ENCODE peak calls at places on chromosome 21, in five cellular contexts. One of them, this sample, is unnamed.

GRCh38 chr21:44337941-44338895 is 972 bp downstream of the CFAP410 start:
- DNase-seq in OCI-LY7: peak
- DNase-seq in HFF-Myc: peak
- DNase-seq in left ventricle myocardium inferior: peak
- DNase-seq in body of pancreas: peak
- DNase-seq in this sample: peak

GRCh38 chr21:45416619-45417018 is 11.7 kb downstream of the COL18A1 start:
- DNase-seq in body of pancreas: peak
- DNase-seq in HFF-Myc: no peak
- DNase-seq in OCI-LY7: no peak
- DNase-seq in left ventricle myocardium inferior: peak
- DNase-seq in this sample: no peak

GRCh38 chr21:38177919-38178652 is 78.7 kb upstream of the KCNJ15 start:
- DNase-seq in HFF-Myc: no peak
- DNase-seq in OCI-LY7: no peak
- DNase-seq in left ventricle myocardium inferior: no peak
- DNase-seq in body of pancreas: no peak
- DNase-seq in this sample: no peak

GRCh38 chr21:21039624-21040023 is 41.4 kb downstream of the NCAM2 start:
- DNase-seq in HFF-Myc: no peak
- DNase-seq in left ventricle myocardium inferior: no peak
- DNase-seq in body of pancreas: no peak
- DNase-seq in OCI-LY7: no peak
- DNase-seq in this sample: no peak

GRCh38 chr21:46545363-46545762 is 59.5 kb downstream of the S100B start:
- DNase-seq in body of pancreas: no peak
- DNase-seq in left ventricle myocardium inferior: no peak
- DNase-seq in HFF-Myc: no peak
- DNase-seq in OCI-LY7: no peak
- DNase-seq in this sample: no peak

GRCh38 chr21:14693997-14694396 is 147.9 kb upstream of the SAMSN1 start:
- DNase-seq in body of pancreas: no peak
- DNase-seq in OCI-LY7: no peak
- DNase-seq in HFF-Myc: no peak
- DNase-seq in left ventricle myocardium inferior: no peak
- DNase-seq in this sample: no peak

GRCh38 chr21:45413922-45414321 is 9.0 kb downstream of the COL18A1 start:
- DNase-seq in HFF-Myc: no peak
- DNase-seq in OCI-LY7: no peak
- DNase-seq in body of pancreas: peak
- DNase-seq in left ventricle myocardium inferior: peak
- DNase-seq in this sample: no peak

GRCh38 chr21:46060596-46061061 is 37.3 kb upstream of the COL6A2 start:
- DNase-seq in body of pancreas: peak
- DNase-seq in OCI-LY7: no peak
- DNase-seq in HFF-Myc: peak
- DNase-seq in left ventricle myocardium inferior: peak
- DNase-seq in this sample: peak

GRCh38 chr21:16330340-16331319 is 600.8 kb downstream of the USP25 start:
- DNase-seq in left ventricle myocardium inferior: no peak
- DNase-seq in body of pancreas: peak
- DNase-seq in HFF-Myc: peak
- DNase-seq in OCI-LY7: peak
- DNase-seq in this sample: peak

GRCh38 chr21:39911286-39911685 is 44.0 kb downstream of the PCP4 start:
- DNase-seq in OCI-LY7: no peak
- DNase-seq in HFF-Myc: no peak
- DNase-seq in left ventricle myocardium inferior: no peak
- DNase-seq in body of pancreas: no peak
- DNase-seq in this sample: no peak

GRCh38 chr21:38688068-38688467 is 117.7 kb upstream of the ETS2 start:
- DNase-seq in OCI-LY7: no peak
- DNase-seq in left ventricle myocardium inferior: no peak
- DNase-seq in HFF-Myc: no peak
- DNase-seq in body of pancreas: no peak
- DNase-seq in this sample: no peak

GRCh38 chr21:45153358-45154318 is 79.3 kb downstream of the ADARB1 start:
- DNase-seq in HFF-Myc: no peak
- DNase-seq in OCI-LY7: peak
- DNase-seq in body of pancreas: no peak
- DNase-seq in left ventricle myocardium inferior: no peak
- DNase-seq in this sample: no peak

GRCh38 chr21:15063081-15063820 is 1.5 kb downstream of the NRIP1 start:
- DNase-seq in body of pancreas: no peak
- DNase-seq in HFF-Myc: no peak
- DNase-seq in OCI-LY7: no peak
- DNase-seq in left ventricle myocardium inferior: no peak
- DNase-seq in this sample: no peak

GRCh38 chr21:16535100-16535418 is 805.3 kb downstream of the USP25 start:
- DNase-seq in left ventricle myocardium inferior: peak
- DNase-seq in OCI-LY7: no peak
- DNase-seq in HFF-Myc: peak
- DNase-seq in body of pancreas: peak
- DNase-seq in this sample: no peak

GRCh38 chr21:39613029-39613934 is 542 bp downstream of the B3GALT5 start:
- DNase-seq in body of pancreas: no peak
- DNase-seq in HFF-Myc: no peak
- DNase-seq in OCI-LY7: no peak
- DNase-seq in left ventricle myocardium inferior: no peak
- DNase-seq in this sample: no peak

GRCh38 chr21:44931501-44932365 is 8.1 kb upstream of the SLX9 start:
- DNase-seq in HFF-Myc: no peak
- DNase-seq in left ventricle myocardium inferior: peak
- DNase-seq in body of pancreas: no peak
- DNase-seq in OCI-LY7: no peak
- DNase-seq in this sample: peak

GRCh38 chr21:14531927-14532326 is 14.2 kb downstream of the SAMSN1 start:
- DNase-seq in OCI-LY7: no peak
- DNase-seq in HFF-Myc: no peak
- DNase-seq in body of pancreas: no peak
- DNase-seq in left ventricle myocardium inferior: no peak
- DNase-seq in this sample: no peak

GRCh38 chr21:16592399-16592798 is 862.6 kb downstream of the USP25 start:
- DNase-seq in HFF-Myc: no peak
- DNase-seq in OCI-LY7: no peak
- DNase-seq in left ventricle myocardium inferior: no peak
- DNase-seq in body of pancreas: no peak
- DNase-seq in this sample: no peak

GRCh38 chr21:44255519-44255981 is 6.1 kb downstream of the DNMT3L start:
- DNase-seq in HFF-Myc: no peak
- DNase-seq in left ventricle myocardium inferior: no peak
- DNase-seq in body of pancreas: no peak
- DNase-seq in OCI-LY7: no peak
- DNase-seq in this sample: no peak

GRCh38 chr21:44962481-44962966 is 22.7 kb downstream of the SLX9 start:
- DNase-seq in HFF-Myc: peak
- DNase-seq in OCI-LY7: no peak
- DNase-seq in left ventricle myocardium inferior: no peak
- DNase-seq in body of pancreas: no peak
- DNase-seq in this sample: no peak

GRCh38 chr21:14013056-14013603 is 197.6 kb downstream of the LIPI start:
- DNase-seq in OCI-LY7: no peak
- DNase-seq in left ventricle myocardium inferior: no peak
- DNase-seq in body of pancreas: no peak
- DNase-seq in HFF-Myc: no peak
- DNase-seq in this sample: no peak

GRCh38 chr21:44013380-44014088 is 1.4 kb downstream of the TRAPPC10 start:
- DNase-seq in HFF-Myc: no peak
- DNase-seq in left ventricle myocardium inferior: no peak
- DNase-seq in OCI-LY7: peak
- DNase-seq in body of pancreas: no peak
- DNase-seq in this sample: peak

GRCh38 chr21:33870768-33871167 is 44.8 kb downstream of the ATP5PO start:
- DNase-seq in left ventricle myocardium inferior: no peak
- DNase-seq in body of pancreas: no peak
- DNase-seq in OCI-LY7: no peak
- DNase-seq in HFF-Myc: no peak
- DNase-seq in this sample: no peak

GRCh38 chr21:46424062-46424591 is 34.6 kb upstream of the DIP2A start:
- DNase-seq in HFF-Myc: no peak
- DNase-seq in OCI-LY7: no peak
- DNase-seq in left ventricle myocardium inferior: no peak
- DNase-seq in body of pancreas: no peak
- DNase-seq in this sample: no peak

GRCh38 chr21:38721983-38722382 is 83.7 kb upstream of the ETS2 start:
- DNase-seq in HFF-Myc: no peak
- DNase-seq in left ventricle myocardium inferior: no peak
- DNase-seq in OCI-LY7: no peak
- DNase-seq in body of pancreas: no peak
- DNase-seq in this sample: no peak

GRCh38 chr21:24514081-24514733 is 1093.1 kb downstream of the MRPL39 start:
- DNase-seq in left ventricle myocardium inferior: no peak
- DNase-seq in body of pancreas: no peak
- DNase-seq in HFF-Myc: no peak
- DNase-seq in OCI-LY7: no peak
- DNase-seq in this sample: peak

GRCh38 chr21:23977971-23978370 is 1629.3 kb downstream of the MRPL39 start:
- DNase-seq in left ventricle myocardium inferior: no peak
- DNase-seq in OCI-LY7: no peak
- DNase-seq in body of pancreas: no peak
- DNase-seq in HFF-Myc: no peak
- DNase-seq in this sample: no peak

GRCh38 chr21:16908087-16908486 is 604.8 kb upstream of the CXADR start:
- DNase-seq in left ventricle myocardium inferior: no peak
- DNase-seq in body of pancreas: peak
- DNase-seq in OCI-LY7: no peak
- DNase-seq in HFF-Myc: no peak
- DNase-seq in this sample: no peak

GRCh38 chr21:20010691-20011200 is 987.5 kb upstream of the NCAM2 start:
- DNase-seq in left ventricle myocardium inferior: no peak
- DNase-seq in HFF-Myc: no peak
- DNase-seq in body of pancreas: no peak
- DNase-seq in OCI-LY7: no peak
- DNase-seq in this sample: no peak

GRCh38 chr21:14968029-14968428 is 96.8 kb downstream of the NRIP1 start:
- DNase-seq in left ventricle myocardium inferior: no peak
- DNase-seq in body of pancreas: no peak
- DNase-seq in OCI-LY7: no peak
- DNase-seq in HFF-Myc: no peak
- DNase-seq in this sample: no peak

GRCh38 chr21:46219591-46220239 is 8.9 kb downstream of the LSS start:
- DNase-seq in left ventricle myocardium inferior: peak
- DNase-seq in OCI-LY7: no peak
- DNase-seq in body of pancreas: no peak
- DNase-seq in HFF-Myc: no peak
- DNase-seq in this sample: no peak

GRCh38 chr21:45292399-45293213 is 4.9 kb upstream of the POFUT2 start:
- DNase-seq in OCI-LY7: peak
- DNase-seq in body of pancreas: peak
- DNase-seq in HFF-Myc: peak
- DNase-seq in left ventricle myocardium inferior: peak
- DNase-seq in this sample: peak

GRCh38 chr21:45282283-45283018 is 5.2 kb downstream of the POFUT2 start:
- DNase-seq in OCI-LY7: no peak
- DNase-seq in HFF-Myc: no peak
- DNase-seq in left ventricle myocardium inferior: no peak
- DNase-seq in body of pancreas: no peak
- DNase-seq in this sample: no peak

GRCh38 chr21:38333290-38334272 is 76.8 kb downstream of the KCNJ15 start:
- DNase-seq in OCI-LY7: no peak
- DNase-seq in left ventricle myocardium inferior: peak
- DNase-seq in HFF-Myc: no peak
- DNase-seq in body of pancreas: no peak
- DNase-seq in this sample: peak

GRCh38 chr21:44294391-44295162 is 5.3 kb upstream of the PFKL start:
- DNase-seq in body of pancreas: peak
- DNase-seq in OCI-LY7: no peak
- DNase-seq in HFF-Myc: no peak
- DNase-seq in left ventricle myocardium inferior: peak
- DNase-seq in this sample: no peak

GRCh38 chr21:16072692-16073091 is 342.9 kb downstream of the USP25 start:
- DNase-seq in OCI-LY7: no peak
- DNase-seq in body of pancreas: no peak
- DNase-seq in HFF-Myc: peak
- DNase-seq in left ventricle myocardium inferior: no peak
- DNase-seq in this sample: no peak

GRCh38 chr21:38910390-38911008 is 104.8 kb downstream of the ETS2 start:
- DNase-seq in OCI-LY7: no peak
- DNase-seq in body of pancreas: peak
- DNase-seq in HFF-Myc: no peak
- DNase-seq in left ventricle myocardium inferior: no peak
- DNase-seq in this sample: no peak

GRCh38 chr21:37059181-37059580 is 13.7 kb downstream of the PIGP start:
- DNase-seq in OCI-LY7: no peak
- DNase-seq in HFF-Myc: no peak
- DNase-seq in body of pancreas: no peak
- DNase-seq in left ventricle myocardium inferior: no peak
- DNase-seq in this sample: no peak

GRCh38 chr21:37057614-37058013 is 15.3 kb downstream of the PIGP start:
- DNase-seq in left ventricle myocardium inferior: no peak
- DNase-seq in HFF-Myc: no peak
- DNase-seq in body of pancreas: no peak
- DNase-seq in OCI-LY7: no peak
- DNase-seq in this sample: no peak

GRCh38 chr21:37062592-37062933 is 10.3 kb downstream of the PIGP start:
- DNase-seq in HFF-Myc: no peak
- DNase-seq in body of pancreas: no peak
- DNase-seq in left ventricle myocardium inferior: no peak
- DNase-seq in OCI-LY7: no peak
- DNase-seq in this sample: no peak

GRCh38 chr21:37061926-37062591 is 10.8 kb downstream of the PIGP start:
- DNase-seq in HFF-Myc: no peak
- DNase-seq in body of pancreas: no peak
- DNase-seq in OCI-LY7: peak
- DNase-seq in left ventricle myocardium inferior: no peak
- DNase-seq in this sample: peak

GRCh38 chr21:37060296-37060695 is 12.6 kb downstream of the PIGP start:
- DNase-seq in OCI-LY7: peak
- DNase-seq in HFF-Myc: peak
- DNase-seq in left ventricle myocardium inferior: no peak
- DNase-seq in body of pancreas: peak
- DNase-seq in this sample: no peak
- TF ChIP-seq CTCF in OCI-LY7: no peak
- TF ChIP-seq CTCF in HFF-Myc: no peak
- TF ChIP-seq CTCF in left ventricle myocardium inferior: no peak
- TF ChIP-seq CTCF in body of pancreas: no peak
- TF ChIP-seq CTCF in this sample: no peak

GRCh38 chr21:30942192-30942591 is 60.8 kb upstream of the KRTAP11-1 start:
- DNase-seq in body of pancreas: no peak
- DNase-seq in OCI-LY7: no peak
- DNase-seq in HFF-Myc: no peak
- DNase-seq in left ventricle myocardium inferior: no peak
- DNase-seq in this sample: no peak
- TF ChIP-seq CTCF in body of pancreas: no peak
- TF ChIP-seq CTCF in OCI-LY7: no peak
- TF ChIP-seq CTCF in HFF-Myc: no peak
- TF ChIP-seq CTCF in left ventricle myocardium inferior: no peak
- TF ChIP-seq CTCF in this sample: no peak

GRCh38 chr21:18840239-18840638 is 436.7 kb upstream of the TMPRSS15 start:
- DNase-seq in OCI-LY7: peak
- DNase-seq in HFF-Myc: no peak
- DNase-seq in left ventricle myocardium inferior: no peak
- DNase-seq in body of pancreas: no peak
- DNase-seq in this sample: peak
- TF ChIP-seq CTCF in OCI-LY7: peak
- TF ChIP-seq CTCF in HFF-Myc: peak
- TF ChIP-seq CTCF in left ventricle myocardium inferior: no peak
- TF ChIP-seq CTCF in body of pancreas: no peak
- TF ChIP-seq CTCF in this sample: peak

GRCh38 chr21:32578107-32578691 is 7.1 kb downstream of the TCP10L start:
- DNase-seq in body of pancreas: no peak
- DNase-seq in OCI-LY7: peak
- DNase-seq in HFF-Myc: no peak
- DNase-seq in left ventricle myocardium inferior: no peak
- DNase-seq in this sample: no peak
- TF ChIP-seq CTCF in body of pancreas: peak
- TF ChIP-seq CTCF in OCI-LY7: peak
- TF ChIP-seq CTCF in HFF-Myc: peak
- TF ChIP-seq CTCF in left ventricle myocardium inferior: no peak
- TF ChIP-seq CTCF in this sample: no peak

This sample was measured in GM12865.